ENCODE peak calls at places on chromosomes 11 and 22, in six cellular contexts. S, W, G, X, I and Z are unnamed samples.

GRCh38 chr22:29149841-29150555 is 55.7 kb upstream of the EMID1 start:
- DNase-seq in S (no peak), W (peak), G (no peak), X (no peak), I (no peak), Z (no peak)

GRCh38 chr11:66719111-66719872 is 9.7 kb downstream of the SPTBN2 start:
- DNase-seq in S (no peak), W (no peak), G (no peak), X (no peak), I (no peak), Z (no peak)

GRCh38 chr11:60119708-60120107 is 31.2 kb downstream of the MS4A2 start:
- DNase-seq in S (no peak), W (no peak), G (no peak), X (no peak), I (no peak), Z (no peak)

GRCh38 chr22:32836286-32836859 is 34.9 kb downstream of the TIMP3 start:
- DNase-seq in S (no peak), W (peak), G (no peak), X (no peak), I (no peak), Z (no peak)

GRCh38 chr22:50161508-50162390 is 8.8 kb upstream of the PANX2 start:
- DNase-seq in S (no peak), W (no peak), G (no peak), X (no peak), I (no peak), Z (no peak)

GRCh38 chr11:80632156-80632555 is 1191.3 kb upstream of the TENM4 start:
- DNase-seq in S (no peak), W (no peak), G (no peak), X (no peak), I (no peak), Z (no peak)

GRCh38 chr22:19048531-19048930 is 73.7 kb downstream of the DGCR2 start:
- DNase-seq in S (no peak), W (no peak), G (no peak), X (no peak), I (no peak), Z (no peak)

GRCh38 chr11:68574308-68574707 is 110.0 kb upstream of the GAL start:
- DNase-seq in S (no peak), W (peak), G (no peak), X (no peak), I (no peak), Z (no peak)

GRCh38 chr22:17303840-17304779 is 65.2 kb upstream of the CECR2 start:
- DNase-seq in S (no peak), W (no peak), G (peak), X (no peak), I (peak), Z (no peak)

GRCh38 chr11:76657824-76658170 is 12.8 kb downstream of the LRRC32 start:
- DNase-seq in S (no peak), W (no peak), G (no peak), X (no peak), I (no peak), Z (no peak)

GRCh38 chr11:13687271-13687670 is 18.8 kb downstream of the FAR1 start:
- DNase-seq in S (no peak), W (peak), G (no peak), X (no peak), I (no peak), Z (no peak)

GRCh38 chr11:4095509-4096230 is 1.1 kb downstream of the RRM1 start:
- DNase-seq in S (no peak), W (peak), G (no peak), X (peak), I (no peak), Z (peak)

GRCh38 chr11:68146704-68147474 is 25.7 kb upstream of the CHKA start:
- DNase-seq in S (no peak), W (peak), G (no peak), X (peak), I (no peak), Z (no peak)

GRCh38 chr11:3837793-3838192 is 3.0 kb downstream of the RHOG start:
- DNase-seq in S (peak), W (peak), G (no peak), X (no peak), I (no peak), Z (no peak)

GRCh38 chr22:29147241-29147919 is 58.3 kb upstream of the EMID1 start:
- DNase-seq in S (no peak), W (no peak), G (no peak), X (no peak), I (no peak), Z (no peak)

GRCh38 chr11:205221-206001 is 1.8 kb downstream of the BET1L start:
- DNase-seq in S (peak), W (no peak), G (no peak), X (no peak), I (no peak), Z (no peak)

GRCh38 chr11:49995559-49995958 is 13.2 kb upstream of the OR4C12 start:
- DNase-seq in S (peak), W (peak), G (peak), X (peak), I (peak), Z (peak)
- TF ChIP-seq CTCF in S (peak), W (peak), G (no peak), X (peak), I (peak), Z (peak)

GRCh38 chr11:64919627-64920026 is 2.6 kb upstream of the ATG2A start:
- DNase-seq in S (no peak), W (no peak), G (no peak), X (no peak), I (no peak), Z (no peak)

GRCh38 chr11:64916848-64917662 is at the start of gene ATG2A:
- DNase-seq in S (peak), W (peak), G (peak), X (peak), I (peak), Z (peak)

GRCh38 chr11:64916040-64916847 is 765 bp downstream of the ATG2A start:
- DNase-seq in S (peak), W (peak), G (peak), X (peak), I (no peak), Z (no peak)

GRCh38 chr11:64917663-64917995 is 620 bp upstream of the ATG2A start:
- DNase-seq in S (no peak), W (no peak), G (no peak), X (no peak), I (no peak), Z (no peak)

GRCh38 chr11:64918056-64918455 is 1.0 kb upstream of the ATG2A start:
- DNase-seq in S (no peak), W (peak), G (no peak), X (peak), I (no peak), Z (no peak)
- TF ChIP-seq CTCF in S (no peak), W (peak), G (no peak), X (peak), I (no peak), Z (peak)

GRCh38 chr11:79156031-79156430 is 284.8 kb downstream of the TENM4 start:
- DNase-seq in S (no peak), W (no peak), G (no peak), X (no peak), I (no peak), Z (no peak)

GRCh38 chr11:79157738-79158137 is 283.1 kb downstream of the TENM4 start:
- DNase-seq in S (no peak), W (no peak), G (no peak), X (no peak), I (no peak), Z (no peak)

GRCh38 chr11:79165908-79166307 is 274.9 kb downstream of the TENM4 start:
- DNase-seq in S (no peak), W (no peak), G (no peak), X (no peak), I (no peak), Z (no peak)

GRCh38 chr11:79159657-79160450 is 281.0 kb downstream of the TENM4 start:
- DNase-seq in S (no peak), W (peak), G (no peak), X (no peak), I (no peak), Z (no peak)

GRCh38 chr11:79160786-79161403 is 279.9 kb downstream of the TENM4 start:
- DNase-seq in S (no peak), W (peak), G (no peak), X (no peak), I (no peak), Z (no peak)
- TF ChIP-seq CTCF in S (no peak), W (peak), G (no peak), X (peak), I (peak), Z (peak)

DNA sequence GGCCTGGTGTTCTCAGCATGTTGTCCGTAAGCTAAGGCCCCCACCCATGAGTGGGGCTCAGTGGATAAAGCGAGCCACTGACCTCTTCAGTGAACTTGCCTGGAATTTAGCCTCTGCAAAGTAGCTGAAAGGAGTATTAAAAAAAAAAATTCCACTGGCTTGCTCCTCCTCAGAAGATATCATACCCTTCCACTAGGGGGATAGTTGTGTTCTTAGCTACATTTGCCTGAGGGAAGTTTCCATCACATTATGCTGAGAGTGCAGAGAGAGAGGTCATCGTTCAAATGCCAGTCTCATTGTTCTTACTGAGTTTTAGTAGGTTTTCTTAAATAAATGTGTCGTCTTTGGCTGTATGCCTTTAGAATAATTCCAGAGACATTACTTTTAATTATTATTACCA is 879.7 kb downstream of the JRKL start:
- DNase-seq in S (no peak), W (peak), G (no peak), X (no peak), I (no peak), Z (no peak)
- TF ChIP-seq CTCF in S (peak), W (peak), G (no peak), X (no peak), I (peak), Z (no peak)

DNA sequence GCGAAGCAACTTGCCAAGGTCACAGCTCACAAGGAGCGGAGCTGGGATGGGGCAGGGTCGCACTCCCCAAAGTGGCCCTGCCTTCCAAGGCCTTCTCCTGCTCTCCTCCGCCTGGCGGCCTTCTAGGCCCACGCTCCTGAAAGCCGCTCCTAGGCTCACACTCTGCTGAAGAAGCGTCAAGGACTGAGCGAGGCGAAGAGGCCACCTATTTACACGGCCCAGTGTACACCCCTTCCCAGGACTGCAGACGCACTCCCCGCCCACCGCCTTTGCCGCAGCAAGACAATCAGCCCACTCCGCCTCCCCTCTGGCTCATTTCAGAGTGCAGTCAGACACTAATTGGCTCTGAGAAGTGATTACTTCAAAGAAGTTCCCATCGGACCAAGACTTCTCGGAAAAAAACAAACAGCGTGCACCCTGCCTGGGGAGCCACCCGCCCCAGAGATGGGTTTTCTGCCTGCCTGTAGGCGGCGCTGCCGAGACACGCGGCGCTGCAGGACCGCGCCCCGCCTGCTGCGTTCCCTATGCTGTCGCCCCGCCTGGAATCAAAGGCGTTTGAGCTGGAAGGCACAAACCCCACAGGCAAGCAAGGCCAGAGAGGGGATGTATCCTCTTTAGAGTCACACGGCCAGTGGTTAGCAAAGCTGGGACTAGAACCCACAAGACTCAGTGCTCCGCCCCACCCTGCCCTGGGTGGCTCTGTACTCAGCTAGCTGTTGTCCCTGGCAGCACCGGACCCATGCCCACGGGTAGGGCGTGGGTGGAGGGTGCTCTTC is 414.8 kb downstream of the BUD13 start:
- DNase-seq in S (peak), W (no peak), G (no peak), X (peak), I (no peak), Z (no peak)
- TF ChIP-seq CTCF in S (peak), W (no peak), G (no peak), X (peak), I (peak), Z (no peak)